ENCODE peak calls at places on chromosomes 6 and 20, in eight cellular contexts. One of them, this sample, is unnamed.

GRCh38 chr20:51163996-51164600 is 141.2 kb upstream of the KCNG1 start:
- DNase-seq in PC-9: no peak
- DNase-seq in A549: no peak
- DNase-seq in activated CD8-positive, alpha-beta T cell treated with anti-CD3 and anti-CD28 coated beads for 36 hours: no peak
- DNase-seq in uterus: no peak
- DNase-seq in Peyer's patch: no peak
- DNase-seq in HFFc6: no peak
- DNase-seq in BE2C: no peak
- DNase-seq in this sample: no peak

GRCh38 chr6:26158581-26159416 is 71.6 kb downstream of the HFE start:
- DNase-seq in activated CD8-positive, alpha-beta T cell treated with anti-CD3 and anti-CD28 coated beads for 36 hours: peak
- DNase-seq in HFFc6: peak
- DNase-seq in uterus: peak
- DNase-seq in A549: peak
- DNase-seq in Peyer's patch: peak
- DNase-seq in BE2C: peak
- DNase-seq in PC-9: peak
- DNase-seq in this sample: peak

GRCh38 chr20:49437057-49437456 is 45.4 kb downstream of the KCNB1 start:
- DNase-seq in uterus: no peak
- DNase-seq in A549: no peak
- DNase-seq in Peyer's patch: no peak
- DNase-seq in PC-9: no peak
- DNase-seq in activated CD8-positive, alpha-beta T cell treated with anti-CD3 and anti-CD28 coated beads for 36 hours: no peak
- DNase-seq in BE2C: no peak
- DNase-seq in HFFc6: no peak
- DNase-seq in this sample: no peak

GRCh38 chr6:157268835-157269234 is 54.5 kb downstream of the TMEM242 start:
- DNase-seq in BE2C: no peak
- DNase-seq in uterus: peak
- DNase-seq in Peyer's patch: no peak
- DNase-seq in PC-9: no peak
- DNase-seq in HFFc6: no peak
- DNase-seq in A549: no peak
- DNase-seq in activated CD8-positive, alpha-beta T cell treated with anti-CD3 and anti-CD28 coated beads for 36 hours: no peak
- DNase-seq in this sample: peak

GRCh38 chr6:156807028-156807427 is 29.9 kb downstream of the ARID1B start:
- DNase-seq in HFFc6: no peak
- DNase-seq in uterus: no peak
- DNase-seq in activated CD8-positive, alpha-beta T cell treated with anti-CD3 and anti-CD28 coated beads for 36 hours: no peak
- DNase-seq in Peyer's patch: no peak
- DNase-seq in PC-9: no peak
- DNase-seq in BE2C: peak
- DNase-seq in A549: no peak
- DNase-seq in this sample: no peak

GRCh38 chr6:49539102-49539501 is 11.4 kb upstream of the C6orf141 start:
- DNase-seq in A549: no peak
- DNase-seq in BE2C: no peak
- DNase-seq in uterus: no peak
- DNase-seq in HFFc6: no peak
- DNase-seq in PC-9: no peak
- DNase-seq in activated CD8-positive, alpha-beta T cell treated with anti-CD3 and anti-CD28 coated beads for 36 hours: no peak
- DNase-seq in Peyer's patch: no peak
- DNase-seq in this sample: no peak

GRCh38 chr6:108711094-108711493 is 137.1 kb upstream of the ARMC2 start:
- DNase-seq in Peyer's patch: no peak
- DNase-seq in A549: no peak
- DNase-seq in PC-9: no peak
- DNase-seq in HFFc6: no peak
- DNase-seq in uterus: no peak
- DNase-seq in activated CD8-positive, alpha-beta T cell treated with anti-CD3 and anti-CD28 coated beads for 36 hours: no peak
- DNase-seq in BE2C: no peak
- DNase-seq in this sample: no peak

GRCh38 chr20:49594929-49595311 is 27.0 kb upstream of the PTGIS start:
- DNase-seq in Peyer's patch: no peak
- DNase-seq in A549: no peak
- DNase-seq in HFFc6: no peak
- DNase-seq in BE2C: no peak
- DNase-seq in activated CD8-positive, alpha-beta T cell treated with anti-CD3 and anti-CD28 coated beads for 36 hours: peak
- DNase-seq in PC-9: no peak
- DNase-seq in uterus: no peak
- DNase-seq in this sample: no peak

GRCh38 chr6:104953410-104953953 is 3.4 kb upstream of the LIN28B start:
- DNase-seq in PC-9: no peak
- DNase-seq in A549: peak
- DNase-seq in activated CD8-positive, alpha-beta T cell treated with anti-CD3 and anti-CD28 coated beads for 36 hours: no peak
- DNase-seq in Peyer's patch: no peak
- DNase-seq in BE2C: no peak
- DNase-seq in HFFc6: no peak
- DNase-seq in uterus: no peak
- DNase-seq in this sample: no peak

GRCh38 chr6:166488081-166488685 is 98.3 kb downstream of the RAMACL start:
- DNase-seq in Peyer's patch: peak
- DNase-seq in activated CD8-positive, alpha-beta T cell treated with anti-CD3 and anti-CD28 coated beads for 36 hours: peak
- DNase-seq in uterus: no peak
- DNase-seq in PC-9: no peak
- DNase-seq in A549: no peak
- DNase-seq in BE2C: no peak
- DNase-seq in HFFc6: no peak
- DNase-seq in this sample: no peak

GRCh38 chr6:132569170-132569569 is 952 bp upstream of the TAAR6 start:
- DNase-seq in BE2C: no peak
- DNase-seq in PC-9: no peak
- DNase-seq in Peyer's patch: no peak
- DNase-seq in A549: no peak
- DNase-seq in uterus: no peak
- DNase-seq in activated CD8-positive, alpha-beta T cell treated with anti-CD3 and anti-CD28 coated beads for 36 hours: no peak
- DNase-seq in HFFc6: no peak
- DNase-seq in this sample: no peak

GRCh38 chr20:48448601-48449384 is 379.0 kb downstream of the PREX1 start:
- DNase-seq in BE2C: no peak
- DNase-seq in PC-9: no peak
- DNase-seq in HFFc6: no peak
- DNase-seq in activated CD8-positive, alpha-beta T cell treated with anti-CD3 and anti-CD28 coated beads for 36 hours: no peak
- DNase-seq in Peyer's patch: no peak
- DNase-seq in uterus: no peak
- DNase-seq in A549: no peak
- DNase-seq in this sample: no peak

GRCh38 chr6:112384511-112384910 is 37.4 kb downstream of the RFPL4B start:
- DNase-seq in Peyer's patch: no peak
- DNase-seq in PC-9: no peak
- DNase-seq in uterus: no peak
- DNase-seq in activated CD8-positive, alpha-beta T cell treated with anti-CD3 and anti-CD28 coated beads for 36 hours: no peak
- DNase-seq in BE2C: no peak
- DNase-seq in HFFc6: no peak
- DNase-seq in A549: no peak
- DNase-seq in this sample: no peak

GRCh38 chr20:39019805-39020325 is 57.7 kb downstream of the DHX35 start:
- DNase-seq in uterus: no peak
- DNase-seq in PC-9: no peak
- DNase-seq in Peyer's patch: no peak
- DNase-seq in BE2C: no peak
- DNase-seq in A549: no peak
- DNase-seq in HFFc6: no peak
- DNase-seq in activated CD8-positive, alpha-beta T cell treated with anti-CD3 and anti-CD28 coated beads for 36 hours: peak
- DNase-seq in this sample: no peak

GRCh38 chr6:2687456-2687855 is 63.3 kb downstream of the MYLK4 start:
- DNase-seq in uterus: no peak
- DNase-seq in Peyer's patch: no peak
- DNase-seq in activated CD8-positive, alpha-beta T cell treated with anti-CD3 and anti-CD28 coated beads for 36 hours: no peak
- DNase-seq in HFFc6: no peak
- DNase-seq in PC-9: no peak
- DNase-seq in A549: no peak
- DNase-seq in BE2C: no peak
- DNase-seq in this sample: no peak

GRCh38 chr6:32613475-32613874 is 23.7 kb upstream of the HLA-DQA1 start:
- DNase-seq in BE2C: no peak
- DNase-seq in Peyer's patch: no peak
- DNase-seq in A549: no peak
- DNase-seq in HFFc6: no peak
- DNase-seq in activated CD8-positive, alpha-beta T cell treated with anti-CD3 and anti-CD28 coated beads for 36 hours: no peak
- DNase-seq in uterus: no peak
- DNase-seq in PC-9: no peak
- DNase-seq in this sample: no peak

GRCh38 chr6:37115236-37115894 is 54.6 kb upstream of the PIM1 start:
- DNase-seq in BE2C: no peak
- DNase-seq in A549: no peak
- DNase-seq in Peyer's patch: no peak
- DNase-seq in activated CD8-positive, alpha-beta T cell treated with anti-CD3 and anti-CD28 coated beads for 36 hours: no peak
- DNase-seq in PC-9: no peak
- DNase-seq in uterus: no peak
- DNase-seq in HFFc6: no peak
- DNase-seq in this sample: no peak

GRCh38 chr6:63644668-63645326 is 9.2 kb downstream of the PHF3 start:
- DNase-seq in HFFc6: no peak
- DNase-seq in PC-9: no peak
- DNase-seq in BE2C: no peak
- DNase-seq in activated CD8-positive, alpha-beta T cell treated with anti-CD3 and anti-CD28 coated beads for 36 hours: no peak
- DNase-seq in uterus: no peak
- DNase-seq in A549: no peak
- DNase-seq in Peyer's patch: no peak
- DNase-seq in this sample: no peak

GRCh38 chr6:5499644-5500306 is 238.5 kb downstream of the FARS2 start:
- DNase-seq in uterus: no peak
- DNase-seq in Peyer's patch: no peak
- DNase-seq in PC-9: no peak
- DNase-seq in A549: no peak
- DNase-seq in HFFc6: peak
- DNase-seq in BE2C: no peak
- DNase-seq in activated CD8-positive, alpha-beta T cell treated with anti-CD3 and anti-CD28 coated beads for 36 hours: no peak
- DNase-seq in this sample: no peak

GRCh38 chr6:93394471-93394870 is 24.9 kb downstream of the EPHA7 start:
- DNase-seq in PC-9: no peak
- DNase-seq in Peyer's patch: no peak
- DNase-seq in HFFc6: no peak
- DNase-seq in BE2C: no peak
- DNase-seq in activated CD8-positive, alpha-beta T cell treated with anti-CD3 and anti-CD28 coated beads for 36 hours: no peak
- DNase-seq in uterus: no peak
- DNase-seq in A549: no peak
- DNase-seq in this sample: no peak

GRCh38 chr6:43740961-43741764 is 28.8 kb upstream of the VEGFA start:
- DNase-seq in activated CD8-positive, alpha-beta T cell treated with anti-CD3 and anti-CD28 coated beads for 36 hours: no peak
- DNase-seq in A549: no peak
- DNase-seq in uterus: no peak
- DNase-seq in BE2C: no peak
- DNase-seq in Peyer's patch: no peak
- DNase-seq in HFFc6: no peak
- DNase-seq in PC-9: no peak
- DNase-seq in this sample: no peak

GRCh38 chr6:12958052-12958706 is 241.6 kb downstream of the PHACTR1 start:
- DNase-seq in BE2C: no peak
- DNase-seq in Peyer's patch: no peak
- DNase-seq in HFFc6: peak
- DNase-seq in A549: no peak
- DNase-seq in uterus: no peak
- DNase-seq in PC-9: no peak
- DNase-seq in activated CD8-positive, alpha-beta T cell treated with anti-CD3 and anti-CD28 coated beads for 36 hours: no peak
- DNase-seq in this sample: no peak

GRCh38 chr6:48535569-48535968 is 424.6 kb upstream of the PTCHD4 start:
- DNase-seq in uterus: no peak
- DNase-seq in BE2C: no peak
- DNase-seq in HFFc6: no peak
- DNase-seq in activated CD8-positive, alpha-beta T cell treated with anti-CD3 and anti-CD28 coated beads for 36 hours: no peak
- DNase-seq in A549: no peak
- DNase-seq in PC-9: peak
- DNase-seq in Peyer's patch: no peak
- DNase-seq in this sample: no peak

GRCh38 chr20:62723351-62723750 is 14.7 kb downstream of the NTSR1 start:
- DNase-seq in A549: no peak
- DNase-seq in PC-9: peak
- DNase-seq in uterus: no peak
- DNase-seq in BE2C: no peak
- DNase-seq in Peyer's patch: no peak
- DNase-seq in activated CD8-positive, alpha-beta T cell treated with anti-CD3 and anti-CD28 coated beads for 36 hours: no peak
- DNase-seq in HFFc6: no peak
- DNase-seq in this sample: no peak

GRCh38 chr20:17281478-17281877 is 54.6 kb downstream of the PCSK2 start:
- DNase-seq in Peyer's patch: no peak
- DNase-seq in uterus: no peak
- DNase-seq in BE2C: peak
- DNase-seq in activated CD8-positive, alpha-beta T cell treated with anti-CD3 and anti-CD28 coated beads for 36 hours: peak
- DNase-seq in A549: peak
- DNase-seq in HFFc6: no peak
- DNase-seq in PC-9: no peak
- DNase-seq in this sample: no peak

GRCh38 chr6:22008248-22008836 is 288.5 kb downstream of the PRL start:
- DNase-seq in activated CD8-positive, alpha-beta T cell treated with anti-CD3 and anti-CD28 coated beads for 36 hours: no peak
- DNase-seq in HFFc6: peak
- DNase-seq in BE2C: no peak
- DNase-seq in A549: peak
- DNase-seq in uterus: no peak
- DNase-seq in PC-9: no peak
- DNase-seq in Peyer's patch: no peak
- DNase-seq in this sample: no peak

GRCh38 chr20:63118786-63119450 is 97.0 kb downstream of the YTHDF1 start:
- DNase-seq in A549: no peak
- DNase-seq in activated CD8-positive, alpha-beta T cell treated with anti-CD3 and anti-CD28 coated beads for 36 hours: no peak
- DNase-seq in uterus: no peak
- DNase-seq in BE2C: no peak
- DNase-seq in HFFc6: no peak
- DNase-seq in Peyer's patch: no peak
- DNase-seq in PC-9: no peak
- DNase-seq in this sample: no peak

GRCh38 chr20:33076662-33077398 is 2.6 kb upstream of the BPIFB4 start:
- DNase-seq in PC-9: no peak
- DNase-seq in uterus: no peak
- DNase-seq in HFFc6: no peak
- DNase-seq in activated CD8-positive, alpha-beta T cell treated with anti-CD3 and anti-CD28 coated beads for 36 hours: peak
- DNase-seq in Peyer's patch: no peak
- DNase-seq in A549: no peak
- DNase-seq in BE2C: no peak
- DNase-seq in this sample: no peak
- TF ChIP-seq CTCF in PC-9: peak
- TF ChIP-seq CTCF in uterus: no peak
- TF ChIP-seq CTCF in HFFc6: peak
- TF ChIP-seq CTCF in activated CD8-positive, alpha-beta T cell treated with anti-CD3 and anti-CD28 coated beads for 36 hours: peak
- TF ChIP-seq CTCF in Peyer's patch: peak
- TF ChIP-seq CTCF in A549: no peak
- TF ChIP-seq CTCF in BE2C: no peak
- TF ChIP-seq CTCF in this sample: no peak

GRCh38 chr6:29414588-29414987 is at the start of gene OR12D1:
- DNase-seq in A549: no peak
- DNase-seq in BE2C: no peak
- DNase-seq in Peyer's patch: no peak
- DNase-seq in HFFc6: no peak
- DNase-seq in uterus: no peak
- DNase-seq in PC-9: no peak
- DNase-seq in activated CD8-positive, alpha-beta T cell treated with anti-CD3 and anti-CD28 coated beads for 36 hours: no peak
- DNase-seq in this sample: no peak
- TF ChIP-seq CTCF in A549: no peak
- TF ChIP-seq CTCF in BE2C: peak
- TF ChIP-seq CTCF in Peyer's patch: no peak
- TF ChIP-seq CTCF in HFFc6: no peak
- TF ChIP-seq CTCF in uterus: no peak
- TF ChIP-seq CTCF in PC-9: no peak
- TF ChIP-seq CTCF in activated CD8-positive, alpha-beta T cell treated with anti-CD3 and anti-CD28 coated beads for 36 hours: no peak
- TF ChIP-seq CTCF in this sample: no peak

GRCh38 chr6:15770347-15771143 is 107.7 kb upstream of the DTNBP1 start:
- DNase-seq in PC-9: no peak
- DNase-seq in HFFc6: peak
- DNase-seq in BE2C: no peak
- DNase-seq in Peyer's patch: no peak
- DNase-seq in A549: no peak
- DNase-seq in uterus: no peak
- DNase-seq in activated CD8-positive, alpha-beta T cell treated with anti-CD3 and anti-CD28 coated beads for 36 hours: peak
- DNase-seq in this sample: no peak
- TF ChIP-seq CTCF in PC-9: no peak
- TF ChIP-seq CTCF in HFFc6: no peak
- TF ChIP-seq CTCF in BE2C: no peak
- TF ChIP-seq CTCF in Peyer's patch: no peak
- TF ChIP-seq CTCF in A549: no peak
- TF ChIP-seq CTCF in uterus: no peak
- TF ChIP-seq CTCF in activated CD8-positive, alpha-beta T cell treated with anti-CD3 and anti-CD28 coated beads for 36 hours: no peak
- TF ChIP-seq CTCF in this sample: no peak

GRCh38 chr6:29547573-29547972 is 12.0 kb downstream of the UBD start:
- DNase-seq in PC-9: no peak
- DNase-seq in activated CD8-positive, alpha-beta T cell treated with anti-CD3 and anti-CD28 coated beads for 36 hours: peak
- DNase-seq in A549: no peak
- DNase-seq in BE2C: no peak
- DNase-seq in Peyer's patch: no peak
- DNase-seq in HFFc6: no peak
- DNase-seq in uterus: no peak
- DNase-seq in this sample: no peak
- TF ChIP-seq CTCF in PC-9: no peak
- TF ChIP-seq CTCF in activated CD8-positive, alpha-beta T cell treated with anti-CD3 and anti-CD28 coated beads for 36 hours: no peak
- TF ChIP-seq CTCF in A549: no peak
- TF ChIP-seq CTCF in BE2C: no peak
- TF ChIP-seq CTCF in Peyer's patch: no peak
- TF ChIP-seq CTCF in HFFc6: no peak
- TF ChIP-seq CTCF in uterus: no peak
- TF ChIP-seq CTCF in this sample: no peak